ENCODE peak calls at places on chromosomes 1 and 21, in seven cellular contexts. U is GM12865; W is NT2/D1; C is activated naive CD8-positive, alpha-beta T cell treated with anti-CD3 and anti-CD28 coated beads for 36 hours; G is kidney epithelial cell; Q is activated CD4-positive, alpha-beta T cell treated with anti-CD3 and anti-CD28 coated beads, Interleukin-2, amount 10 ng/mL, durations not matched to agents 7 days and 5 days; A is neural crest cell. H is an unnamed sample.

GRCh38 chr21:35027558-35028450 is 21.3 kb downstream of the RUNX1 start:
- DNase-seq in C (no peak), U (no peak), G (no peak), W (no peak), A (no peak), Q (peak), H (no peak)

GRCh38 chr1:24293392-24294227 is 25.5 kb upstream of the GRHL3 start:
- DNase-seq in Q (no peak), W (no peak), G (no peak), C (no peak), A (no peak), U (no peak), H (no peak)

GRCh38 chr1:9653783-9654517 is 2.4 kb downstream of the PIK3CD start:
- DNase-seq in W (no peak), G (no peak), Q (peak), U (peak), A (no peak), C (peak), H (no peak)

GRCh38 chr1:54857741-54858665 is 29.0 kb downstream of the DHCR24 start:
- DNase-seq in A (no peak), W (no peak), U (no peak), C (no peak), G (peak), Q (no peak), H (no peak)

GRCh38 chr21:44461005-44461404 is 5.7 kb downstream of the LRRC3 start:
- DNase-seq in W (no peak), C (no peak), A (no peak), G (no peak), U (no peak), Q (no peak), H (no peak)

GRCh38 chr1:67752306-67752705 is 67.3 kb downstream of the GADD45A start:
- DNase-seq in U (no peak), Q (no peak), A (no peak), W (no peak), G (no peak), C (no peak), H (no peak)

GRCh38 chr1:51061231-51061943 is 40.6 kb upstream of the C1orf185 start:
- DNase-seq in C (no peak), Q (no peak), W (no peak), G (no peak), U (peak), A (no peak), H (peak)

GRCh38 chr1:181587870-181588438 is 104.6 kb downstream of the CACNA1E start:
- DNase-seq in U (peak), W (no peak), C (no peak), A (no peak), G (no peak), Q (no peak), H (no peak)

GRCh38 chr1:26069941-26070807 is 2.7 kb upstream of the TRIM63 start:
- DNase-seq in Q (no peak), U (no peak), A (no peak), G (no peak), C (no peak), W (no peak), H (no peak)

GRCh38 chr1:91166106-91166712 is 144.4 kb upstream of the ZNF644 start:
- DNase-seq in G (no peak), Q (peak), W (peak), A (peak), C (peak), U (peak), H (peak)

GRCh38 chr1:53722025-53722424 is 16.9 kb downstream of the GLIS1 start:
- DNase-seq in U (no peak), C (no peak), W (no peak), A (no peak), Q (no peak), G (no peak), H (no peak)

GRCh38 chr1:64915381-64916274 is 50.7 kb downstream of the JAK1 start:
- DNase-seq in U (no peak), Q (no peak), C (no peak), A (no peak), W (no peak), G (peak), H (no peak)

GRCh38 chr1:28296401-28297220 is 32.2 kb upstream of the MED18 start:
- DNase-seq in Q (no peak), A (peak), W (peak), G (peak), U (no peak), C (no peak), H (no peak)

GRCh38 chr1:181061891-181062777 is 26.4 kb upstream of the IER5 start:
- DNase-seq in A (no peak), G (no peak), C (peak), Q (no peak), U (peak), W (no peak), H (no peak)

GRCh38 chr1:10599194-10599861 is 124.6 kb downstream of the PEX14 start:
- DNase-seq in U (no peak), G (peak), C (no peak), W (no peak), Q (no peak), A (no peak), H (no peak)

GRCh38 chr21:32572574-32573420 is 12.5 kb downstream of the TCP10L start:
- DNase-seq in U (no peak), W (no peak), G (no peak), A (no peak), C (no peak), Q (no peak), H (peak)

GRCh38 chr1:183841950-183842816 is 37.3 kb downstream of the RGL1 start:
- DNase-seq in U (peak), W (no peak), Q (peak), C (peak), A (no peak), G (peak), H (no peak)

GRCh38 chr1:202017385-202018225 is 7.2 kb downstream of the ELF3 start:
- DNase-seq in C (no peak), A (no peak), W (no peak), G (no peak), Q (no peak), U (no peak), H (peak)

GRCh38 chr1:33397994-33398393 is 32.9 kb downstream of the PHC2 start:
- DNase-seq in G (no peak), U (peak), A (no peak), Q (no peak), C (no peak), W (no peak), H (no peak)

GRCh38 chr1:65153635-65154034 is 5.6 kb downstream of the AK4 start:
- DNase-seq in G (no peak), C (no peak), W (no peak), U (no peak), A (no peak), Q (no peak), H (no peak)

GRCh38 chr1:164659621-164660414 is 100.8 kb downstream of the PBX1 start:
- DNase-seq in W (no peak), G (no peak), A (no peak), Q (no peak), C (no peak), U (no peak), H (no peak)

GRCh38 chr1:7615138-7615537 is 156.0 kb upstream of the VAMP3 start:
- DNase-seq in W (no peak), U (no peak), Q (no peak), A (no peak), G (no peak), C (no peak), H (no peak)

GRCh38 chr1:25771246-25772114 is 28.5 kb upstream of the SELENON start:
- DNase-seq in W (no peak), U (no peak), G (peak), Q (peak), A (peak), C (peak), H (peak)

GRCh38 chr1:3312894-3313578 is 141.4 kb upstream of the ARHGEF16 start:
- DNase-seq in W (peak), C (peak), U (no peak), Q (no peak), A (peak), G (peak), H (no peak)

GRCh38 chr1:174021611-174022079 is 512 bp downstream of the RC3H1 start:
- DNase-seq in Q (peak), A (no peak), U (peak), W (peak), G (no peak), C (peak), H (no peak)

GRCh38 chr1:243341074-243341473 is 85.2 kb downstream of the SDCCAG8 start:
- DNase-seq in G (no peak), W (no peak), C (no peak), Q (no peak), U (no peak), A (no peak), H (no peak)